ENCODE peak calls at places on chromosomes 4 and X, in six cellular contexts. T, U, J, Y, S and F are unnamed samples.

GRCh38 chr4:158682071-158682470 is 10.0 kb downstream of the ETFDH start:
- DNase-seq in T (no peak), U (no peak), J (no peak), Y (no peak), S (no peak), F (no peak)

GRCh38 chr4:89752932-89753598 is 83.9 kb downstream of the SNCA start:
- DNase-seq in T (no peak), U (no peak), J (peak), Y (peak), S (no peak), F (no peak)

GRCh38 chrX:22800360-22800759 is 199.4 kb upstream of the DDX53 start:
- DNase-seq in T (no peak), U (no peak), J (peak), Y (peak), S (peak), F (no peak)

GRCh38 chrX:50579955-50580354 is 109.3 kb upstream of the DGKK start:
- DNase-seq in T (peak), U (no peak), J (peak), Y (peak), S (peak), F (peak)

GRCh38 chrX:100615015-100615414 is 21.6 kb downstream of the TSPAN6 start:
- DNase-seq in T (peak), U (no peak), J (peak), Y (peak), S (peak), F (no peak)

GRCh38 chr4:47071863-47072441 is 40.6 kb downstream of the GABRB1 start:
- DNase-seq in T (no peak), U (no peak), J (peak), Y (peak), S (no peak), F (no peak)

GRCh38 chrX:33725556-33726232 is 406.4 kb downstream of the FAM47A start:
- DNase-seq in T (peak), U (no peak), J (no peak), Y (peak), S (no peak), F (peak)

GRCh38 chr4:149896428-149896827 is 80.8 kb upstream of the IQCM start:
- DNase-seq in T (no peak), U (no peak), J (peak), Y (peak), S (peak), F (no peak)

GRCh38 chrX:2391869-2392606 is 108.7 kb downstream of the DHRSX start:
- DNase-seq in T (peak), U (peak), J (peak), Y (peak), S (peak), F (no peak)

GRCh38 chrX:100704581-100705203 is 27.2 kb downstream of the SYTL4 start:
- DNase-seq in T (no peak), U (no peak), J (no peak), Y (no peak), S (no peak), F (no peak)

GRCh38 chr4:119131160-119131559 is 4.5 kb upstream of the MYOZ2 start:
- DNase-seq in T (no peak), U (no peak), J (no peak), Y (no peak), S (no peak), F (no peak)

GRCh38 chr4:81607947-81608346 is 136.2 kb upstream of the RASGEF1B start:
- DNase-seq in T (no peak), U (no peak), J (no peak), Y (peak), S (no peak), F (no peak)

GRCh38 chr4:25795566-25796454 is 67.0 kb downstream of the SEL1L3 start:
- DNase-seq in T (peak), U (peak), J (peak), Y (peak), S (peak), F (peak)

GRCh38 chrX:2521092-2521926 is 20.5 kb upstream of the DHRSX start:
- DNase-seq in T (no peak), U (no peak), J (no peak), Y (no peak), S (peak), F (no peak)

GRCh38 chr4:173257732-173258717 is 76.1 kb downstream of the HMGB2 start:
- DNase-seq in T (peak), U (peak), J (peak), Y (peak), S (peak), F (peak)

GRCh38 chrX:72314881-72315280 is 9.2 kb upstream of the CITED1 start:
- DNase-seq in T (no peak), U (no peak), J (no peak), Y (no peak), S (no peak), F (no peak)

GRCh38 chr4:82620126-82620525 is 58.3 kb upstream of the TMEM150C start:
- DNase-seq in T (no peak), U (no peak), J (no peak), Y (no peak), S (no peak), F (no peak)

GRCh38 chr4:134999169-134999568 is 797.6 kb upstream of the PABPC4L start:
- DNase-seq in T (no peak), U (no peak), J (no peak), Y (no peak), S (no peak), F (no peak)

DNA sequence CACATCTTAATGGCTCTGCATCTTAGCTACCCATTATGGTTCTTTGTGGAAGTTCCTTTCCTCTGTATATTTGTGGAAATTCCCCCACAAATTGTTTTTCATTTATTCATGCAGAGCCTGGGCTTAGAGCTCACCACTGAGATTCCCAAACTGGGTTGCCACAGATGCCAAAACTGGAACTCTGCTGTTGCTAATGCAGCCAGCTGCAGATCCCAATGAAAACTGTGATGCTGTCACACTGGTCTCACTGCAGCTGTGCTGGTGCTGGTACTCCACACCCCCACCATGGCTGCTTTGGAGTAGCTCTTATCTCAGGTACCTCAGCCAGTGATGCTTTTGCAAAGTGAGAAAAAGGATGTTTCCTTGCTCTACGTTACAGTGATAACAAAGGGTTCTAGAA is 87.7 kb downstream of the DCK start:
- DNase-seq in T (no peak), U (no peak), J (peak), Y (no peak), S (no peak), F (no peak)
- H3K14ac ChIP-seq in T (no peak), U (no peak), J (no peak), Y (no peak), S (no peak), F (no peak)

GRCh38 chr4:133268205-133268604 is 119.1 kb downstream of the PCDH10 start:
- DNase-seq in T (no peak), U (no peak), J (no peak), Y (no peak), S (no peak), F (no peak)

GRCh38 chr4:133275246-133275645 is 126.2 kb downstream of the PCDH10 start:
- DNase-seq in T (no peak), U (no peak), J (no peak), Y (no peak), S (no peak), F (no peak)

GRCh38 chr4:133270021-133270570 is 121.0 kb downstream of the PCDH10 start:
- DNase-seq in T (no peak), U (no peak), J (no peak), Y (peak), S (peak), F (no peak)
- H2BK5ac ChIP-seq in T (no peak), U (peak), J (no peak), Y (no peak), S (no peak), F (no peak)

GRCh38 chr4:152524429-152524828 is 11.5 kb downstream of the FBXW7 start:
- DNase-seq in T (no peak), U (no peak), J (no peak), Y (no peak), S (no peak), F (no peak)
- H3K14ac ChIP-seq in T (no peak), U (no peak), J (no peak), Y (no peak), S (no peak), F (no peak)

DNA sequence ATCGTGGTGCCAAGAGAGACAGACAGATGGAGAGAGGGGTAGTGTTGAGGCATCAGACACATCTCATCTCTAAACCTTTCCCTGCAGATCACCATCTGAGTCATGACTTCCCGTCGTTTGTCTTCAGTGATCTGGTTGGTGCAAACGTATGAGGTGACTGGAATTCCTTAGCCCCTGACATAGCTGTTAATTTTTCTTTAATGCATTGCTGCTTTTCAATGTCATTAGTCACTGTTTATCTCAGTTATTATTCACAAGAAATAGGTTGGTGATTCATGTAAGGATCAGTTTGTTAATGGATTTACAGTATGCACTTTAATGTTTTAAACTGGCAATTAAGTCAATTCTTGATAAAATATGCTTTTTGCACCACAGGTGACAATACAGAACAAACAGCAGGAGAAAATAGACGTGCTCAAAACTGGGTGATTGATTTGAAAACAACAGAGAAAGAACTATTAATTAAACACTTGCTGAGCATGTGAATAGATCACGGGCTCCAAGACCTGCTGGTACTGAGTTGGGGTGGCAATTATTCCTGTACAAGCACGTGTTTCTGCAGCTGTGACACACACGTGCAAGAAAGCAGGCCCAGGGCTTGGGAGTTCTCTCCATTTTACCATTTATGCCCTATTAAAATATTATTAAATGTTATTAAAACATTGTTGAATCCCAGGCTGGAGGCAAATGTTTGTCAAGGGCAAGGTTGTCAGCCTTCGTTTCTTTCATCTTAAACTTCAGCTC is 1.4 kb upstream of the TMEM154 start:
- DNase-seq in T (no peak), U (no peak), J (peak), Y (peak), S (no peak), F (no peak)
- H2BK5ac ChIP-seq in T (no peak), U (no peak), J (no peak), Y (no peak), S (no peak), F (no peak)

DNA sequence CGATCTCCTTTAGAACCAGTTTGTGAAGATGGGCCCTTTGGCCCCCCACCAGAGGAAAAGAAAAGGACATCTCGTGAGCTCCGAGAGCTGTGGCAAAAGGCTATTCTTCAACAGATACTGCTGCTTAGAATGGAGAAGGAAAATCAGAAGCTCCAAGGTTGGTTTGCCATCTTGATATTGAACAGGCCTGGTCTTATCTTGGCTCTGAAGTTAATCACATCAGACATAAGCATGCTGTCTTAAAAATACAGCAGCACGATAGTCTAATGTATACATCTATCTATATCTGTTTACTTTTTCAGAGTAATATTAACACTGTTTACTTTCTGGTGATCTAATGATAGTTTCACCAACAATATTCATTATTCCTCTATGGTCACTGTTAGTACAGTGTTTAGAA is 129.8 kb downstream of the PTTG2 start:
- DNase-seq in T (no peak), U (no peak), J (no peak), Y (peak), S (no peak), F (no peak)
- H3K14ac ChIP-seq in T (no peak), U (no peak), J (no peak), Y (no peak), S (no peak), F (no peak)

GRCh38 chr4:184537269-184538022 is 63.1 kb upstream of the IRF2 start:
- DNase-seq in T (peak), U (peak), J (peak), Y (peak), S (peak), F (peak)
- H2BK5ac ChIP-seq in T (no peak), U (no peak), J (peak), Y (peak), S (peak), F (no peak)

GRCh38 chr4:10154241-10154640 is 37.6 kb upstream of the WDR1 start:
- DNase-seq in T (no peak), U (no peak), J (no peak), Y (no peak), S (no peak), F (no peak)
- H3K14ac ChIP-seq in T (no peak), U (no peak), J (no peak), Y (no peak), S (no peak), F (no peak)

GRCh38 chr4:183242291-183242690 is 77.8 kb downstream of the CLDN22 start:
- DNase-seq in T (no peak), U (no peak), J (no peak), Y (no peak), S (no peak), F (no peak)

GRCh38 chr4:183241322-183241640 is 78.8 kb downstream of the CLDN22 start:
- DNase-seq in T (no peak), U (no peak), J (peak), Y (peak), S (peak), F (no peak)

GRCh38 chr4:183241771-183242170 is 78.3 kb downstream of the CLDN22 start:
- DNase-seq in T (no peak), U (no peak), J (no peak), Y (no peak), S (no peak), F (no peak)

GRCh38 chr4:183244506-183244905 is 75.6 kb downstream of the CLDN22 start:
- DNase-seq in T (no peak), U (no peak), J (no peak), Y (no peak), S (no peak), F (no peak)

DNA sequence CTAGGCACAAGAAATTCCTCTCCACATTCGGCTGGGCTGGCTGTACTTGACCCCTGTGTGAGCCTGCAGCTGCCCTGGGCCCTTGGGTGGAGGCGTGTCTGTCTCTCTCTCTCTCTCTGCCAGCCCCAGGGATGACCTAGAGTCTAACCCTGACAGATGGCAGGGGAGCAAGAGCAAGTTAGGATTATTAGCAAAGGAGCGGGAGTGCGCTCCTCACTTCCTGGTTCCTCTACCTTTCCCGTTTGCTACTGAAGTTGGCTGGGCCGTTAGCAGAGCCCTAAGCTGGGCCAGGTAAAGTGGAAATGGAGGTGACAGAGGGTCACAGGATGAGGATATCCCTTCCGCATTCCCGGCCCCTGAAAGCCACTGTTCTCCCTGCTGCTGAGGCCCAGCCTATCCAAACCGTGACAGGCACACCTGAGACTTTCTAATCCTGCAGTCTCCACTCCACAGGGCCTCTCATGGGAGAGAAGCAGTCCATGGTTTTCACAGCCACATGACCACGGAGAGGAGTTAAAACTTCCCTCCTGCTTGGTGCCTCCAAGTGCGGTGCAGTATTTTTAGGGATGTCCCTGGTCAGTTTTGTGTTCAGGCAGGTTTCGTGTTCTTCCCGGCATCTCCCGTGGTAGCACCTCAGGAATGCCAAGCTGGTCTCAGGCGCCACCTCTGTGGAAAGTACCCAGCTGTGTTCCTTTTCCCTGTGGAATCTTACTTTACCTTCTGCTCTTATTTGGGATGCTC is 79.3 kb downstream of the CLDN22 start:
- DNase-seq in T (peak), U (no peak), J (no peak), Y (peak), S (peak), F (no peak)
- H2BK5ac ChIP-seq in T (peak), U (no peak), J (no peak), Y (no peak), S (no peak), F (no peak)